ENCODE peak calls at places on chromosomes 6 and 20, in eight cellular contexts. F, A, Q, J, C, T, X and R are unnamed samples.

GRCh38 chr6:33642897-33643296 is 21.8 kb downstream of the ITPR3 start:
- DNase-seq in Q (no peak), F (no peak), C (no peak), T (no peak), A (no peak), X (no peak), J (no peak), R (no peak)

GRCh38 chr20:15205719-15206118 is 868.3 kb upstream of the FLRT3 start:
- DNase-seq in J (no peak), C (no peak), T (no peak), Q (no peak), F (no peak), A (no peak), X (no peak), R (no peak)

GRCh38 chr6:169774347-169774746 is 22.9 kb downstream of the ERMARD start:
- DNase-seq in C (no peak), A (no peak), X (no peak), F (no peak), Q (no peak), J (no peak), T (no peak), R (no peak)

GRCh38 chr6:13400772-13401171 is 72.4 kb upstream of the TBC1D7 start:
- DNase-seq in T (no peak), A (no peak), X (no peak), C (no peak), F (no peak), Q (no peak), J (no peak), R (no peak)

GRCh38 chr6:158605266-158605878 is 39.2 kb downstream of the DYNLT1 start:
- DNase-seq in Q (peak), C (no peak), J (peak), A (peak), F (peak), X (peak), T (peak), R (no peak)

GRCh38 chr6:157585274-157586087 is 204.5 kb downstream of the ZDHHC14 start:
- DNase-seq in C (no peak), F (no peak), J (no peak), Q (no peak), A (no peak), T (no peak), X (no peak), R (no peak)

GRCh38 chr6:18154507-18155272 is at the start of gene TPMT:
- DNase-seq in F (peak), J (no peak), X (peak), C (no peak), T (peak), A (no peak), Q (no peak), R (no peak)

GRCh38 chr20:33178726-33179125 is 10.8 kb downstream of the BPIFA2 start:
- DNase-seq in Q (no peak), T (no peak), A (no peak), J (no peak), F (no peak), C (peak), X (no peak), R (no peak)

GRCh38 chr20:62900692-62901584 is 25.4 kb downstream of the DIDO1 start:
- DNase-seq in C (peak), F (no peak), A (no peak), X (no peak), Q (no peak), T (no peak), J (no peak), R (no peak)

GRCh38 chr6:32267035-32267434 is 43.2 kb upstream of the NOTCH4 start:
- DNase-seq in C (no peak), F (no peak), Q (no peak), T (no peak), J (no peak), A (no peak), X (no peak), R (no peak)

GRCh38 chr6:131923356-131923755 is 27.8 kb downstream of the CCN2 start:
- DNase-seq in C (no peak), X (no peak), J (peak), T (no peak), Q (peak), A (peak), F (no peak), R (no peak)

GRCh38 chr20:57051096-57051495 is 215.3 kb downstream of the BMP7 start:
- DNase-seq in F (no peak), Q (no peak), X (no peak), J (no peak), C (no peak), A (no peak), T (no peak), R (no peak)

GRCh38 chr20:57049298-57049697 is 217.1 kb downstream of the BMP7 start:
- DNase-seq in A (no peak), X (no peak), J (no peak), F (no peak), C (no peak), T (no peak), Q (no peak), R (no peak)

GRCh38 chr20:57043669-57044268 is 222.7 kb downstream of the BMP7 start:
- DNase-seq in T (no peak), Q (no peak), F (no peak), A (no peak), X (no peak), C (no peak), J (no peak), R (no peak)

GRCh38 chr20:57047281-57048026 is 219.0 kb downstream of the BMP7 start:
- DNase-seq in C (peak), F (peak), Q (no peak), J (no peak), A (no peak), T (no peak), X (no peak), R (no peak)

DNA sequence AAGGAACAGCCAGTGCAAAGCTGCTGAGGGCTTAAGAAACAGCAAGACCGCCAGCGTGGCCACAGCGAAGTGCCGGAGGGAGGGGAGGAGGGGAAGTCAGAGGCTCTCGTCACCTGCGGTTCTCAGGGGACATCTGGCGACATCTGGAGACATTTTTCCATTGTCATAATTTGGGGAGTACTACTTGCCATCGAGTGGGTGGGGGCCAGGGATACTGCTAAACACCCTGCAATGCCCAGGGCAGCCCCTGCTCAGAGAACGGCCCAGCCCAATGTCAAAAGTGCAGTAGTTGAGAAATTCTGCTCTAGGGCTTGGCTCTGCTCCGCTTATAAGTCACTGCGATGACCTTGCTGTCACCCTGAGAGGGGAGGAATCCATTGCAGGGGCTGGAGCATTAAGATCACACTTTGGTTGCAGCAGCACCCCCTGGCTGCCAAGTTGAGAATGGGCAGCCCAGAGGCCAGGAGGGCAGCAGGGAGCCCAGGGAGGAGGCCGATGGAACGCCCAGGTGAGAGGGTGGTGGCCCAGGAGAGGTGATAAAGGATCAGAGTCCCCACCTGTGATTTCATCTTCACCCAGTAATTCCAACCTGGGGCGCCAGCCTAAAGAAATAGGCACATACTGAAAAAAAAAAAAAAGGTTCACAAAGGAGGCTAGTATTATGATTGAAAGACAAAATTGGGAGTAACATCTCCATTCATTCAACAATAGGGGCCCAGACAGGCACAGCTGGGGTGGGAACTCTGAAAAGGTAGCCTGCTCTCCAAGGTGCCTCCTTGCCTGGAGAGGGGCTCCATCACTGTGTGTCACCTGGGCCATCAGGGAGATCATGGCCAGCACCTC is 218.2 kb downstream of the BMP7 start:
- DNase-seq in A (peak), T (no peak), F (peak), J (no peak), Q (no peak), X (no peak), C (peak), R (no peak)
- TF ChIP-seq CTCF in A (peak), T (peak), F (peak), J (peak), Q (no peak), X (peak), C (peak), R (peak)

GRCh38 chr6:84748331-84748730 is 16.1 kb downstream of the TBX18 start:
- DNase-seq in Q (no peak), X (no peak), F (no peak), T (no peak), J (no peak), A (no peak), C (no peak), R (no peak)

GRCh38 chr6:84753173-84753572 is 11.2 kb downstream of the TBX18 start:
- DNase-seq in T (no peak), F (no peak), A (no peak), Q (no peak), X (no peak), C (no peak), J (no peak), R (no peak)

GRCh38 chr6:84749181-84749580 is 15.2 kb downstream of the TBX18 start:
- DNase-seq in C (no peak), X (no peak), F (no peak), T (no peak), J (no peak), A (no peak), Q (no peak), R (no peak)

GRCh38 chr6:84756466-84756865 is 7.9 kb downstream of the TBX18 start:
- DNase-seq in J (no peak), C (no peak), F (no peak), A (no peak), X (no peak), Q (no peak), T (no peak), R (no peak)

GRCh38 chr6:84752118-84752850 is 12.1 kb downstream of the TBX18 start:
- DNase-seq in Q (no peak), T (no peak), F (no peak), A (no peak), C (no peak), J (no peak), X (no peak), R (no peak)
- TF ChIP-seq CTCF in Q (no peak), T (no peak), F (no peak), A (peak), C (no peak), J (no peak), X (no peak), R (peak)

DNA sequence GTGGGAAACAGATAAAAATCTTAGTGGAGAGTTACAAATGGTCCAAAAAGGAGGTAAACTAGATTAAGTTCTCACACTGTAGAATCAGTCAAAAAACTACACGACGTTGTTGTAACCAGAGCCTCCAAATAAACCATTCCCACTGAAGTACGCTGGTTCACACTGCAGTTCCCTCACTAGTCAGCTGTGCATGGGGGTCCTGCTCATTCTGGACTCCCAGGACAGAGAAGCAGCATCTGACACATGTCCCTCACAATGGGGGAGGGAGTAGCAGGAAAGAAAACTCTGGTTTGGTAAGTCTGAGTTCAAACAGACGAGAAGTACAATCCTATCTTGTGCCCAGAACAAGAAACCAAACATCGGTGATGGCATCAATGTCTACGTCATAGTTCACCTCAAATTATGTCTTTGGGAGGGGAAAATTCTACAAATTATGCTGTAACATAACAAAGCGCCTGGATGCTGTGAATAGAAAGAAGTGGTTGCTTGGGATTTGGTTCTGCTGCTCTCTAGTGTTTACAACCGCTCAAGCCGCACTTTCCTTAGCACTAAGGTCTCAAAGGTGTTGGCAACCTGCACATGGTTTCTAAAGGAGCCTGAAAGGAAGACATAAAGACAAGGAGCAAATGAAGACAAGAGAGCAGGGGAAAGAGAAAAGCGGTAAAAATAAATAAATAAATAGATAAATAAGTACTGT is 208.0 kb downstream of the GMDS start:
- DNase-seq in J (no peak), A (peak), F (no peak), X (no peak), C (no peak), Q (no peak), T (no peak), R (no peak)
- TF ChIP-seq CTCF in J (no peak), A (peak), F (no peak), X (peak), C (no peak), Q (no peak), T (no peak), R (peak)

GRCh38 chr20:51729771-51730170 is 38.4 kb downstream of the ATP9A start:
- DNase-seq in J (no peak), Q (no peak), A (no peak), X (no peak), T (no peak), C (no peak), F (no peak), R (no peak)
- TF ChIP-seq CTCF in J (no peak), Q (no peak), A (no peak), X (no peak), T (no peak), C (no peak), F (no peak), R (no peak)

DNA sequence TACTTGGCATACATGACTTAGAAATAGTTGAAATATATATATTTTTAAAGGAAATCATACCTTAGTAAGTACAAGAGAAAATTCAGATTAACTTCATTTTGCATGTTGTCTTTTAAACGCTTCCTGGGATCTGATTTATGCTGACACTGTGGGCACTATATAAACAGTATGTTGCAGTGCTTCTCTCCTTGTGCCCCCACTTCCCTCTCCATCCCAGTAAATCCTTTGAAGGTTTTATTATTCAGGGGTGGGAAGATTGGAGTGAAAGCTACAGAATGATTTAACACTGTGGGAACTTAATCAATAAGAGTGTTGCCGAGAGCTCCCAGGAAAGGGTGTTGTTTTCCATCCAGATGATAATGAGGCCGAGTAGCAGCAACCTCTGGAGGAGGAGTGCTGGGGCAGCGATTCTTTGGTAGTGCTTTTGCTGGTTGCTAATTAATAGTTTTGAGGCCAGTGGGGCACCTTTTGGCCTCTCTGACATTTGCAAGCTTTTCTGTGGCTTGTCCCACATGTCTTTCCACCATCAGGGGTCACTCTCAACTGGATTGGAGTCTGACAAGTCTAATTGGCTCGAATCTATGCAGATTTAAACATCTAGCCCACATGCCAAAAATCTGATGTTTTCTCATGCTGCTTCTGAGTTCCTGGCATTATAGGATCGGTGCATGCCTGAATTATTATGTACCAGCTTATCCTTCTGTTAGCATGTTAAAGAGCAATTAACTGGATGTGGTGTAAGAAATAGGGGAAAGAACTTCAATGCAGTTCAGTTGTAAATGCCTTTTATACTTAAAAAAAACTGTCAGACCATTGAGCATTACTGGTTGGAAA is 183.1 kb upstream of the MMS22L start:
- DNase-seq in F (no peak), C (no peak), Q (no peak), X (no peak), J (no peak), T (no peak), A (no peak), R (no peak)
- TF ChIP-seq CTCF in F (no peak), C (no peak), Q (no peak), X (peak), J (no peak), T (no peak), A (no peak), R (no peak)

GRCh38 chr6:142051404-142051803 is 81.3 kb upstream of the GJE1 start:
- DNase-seq in T (no peak), Q (no peak), X (no peak), A (no peak), F (no peak), J (no peak), C (no peak), R (no peak)

GRCh38 chr6:142048593-142048980 is 84.1 kb upstream of the GJE1 start:
- DNase-seq in J (no peak), A (no peak), X (no peak), T (no peak), F (no peak), Q (no peak), C (no peak), R (no peak)

GRCh38 chr6:142047934-142048592 is 84.7 kb upstream of the GJE1 start:
- DNase-seq in X (no peak), T (no peak), C (no peak), A (no peak), Q (no peak), J (no peak), F (no peak), R (no peak)

GRCh38 chr6:142045380-142046270 is 87.1 kb upstream of the GJE1 start:
- DNase-seq in J (no peak), A (peak), X (no peak), C (no peak), T (no peak), Q (no peak), F (no peak), R (no peak)
- TF ChIP-seq CTCF in J (no peak), A (peak), X (peak), C (no peak), T (no peak), Q (no peak), F (no peak), R (peak)

GRCh38 chr6:43578748-43579147 is 2.8 kb downstream of the POLH start:
- DNase-seq in J (no peak), F (no peak), X (no peak), C (no peak), A (no peak), Q (no peak), T (no peak), R (no peak)

GRCh38 chr6:43579171-43579570 is 3.2 kb downstream of the POLH start:
- DNase-seq in Q (no peak), C (no peak), T (no peak), F (no peak), J (no peak), X (no peak), A (peak), R (no peak)

GRCh38 chr6:43575105-43575771 is 600 bp downstream of the XPO5 start:
- DNase-seq in X (no peak), C (no peak), J (no peak), T (no peak), A (no peak), F (peak), Q (no peak), R (peak)

GRCh38 chr6:43572015-43572414 is 3.8 kb downstream of the XPO5 start:
- DNase-seq in A (no peak), J (no peak), X (no peak), Q (no peak), C (no peak), F (no peak), T (no peak), R (no peak)

DNA sequence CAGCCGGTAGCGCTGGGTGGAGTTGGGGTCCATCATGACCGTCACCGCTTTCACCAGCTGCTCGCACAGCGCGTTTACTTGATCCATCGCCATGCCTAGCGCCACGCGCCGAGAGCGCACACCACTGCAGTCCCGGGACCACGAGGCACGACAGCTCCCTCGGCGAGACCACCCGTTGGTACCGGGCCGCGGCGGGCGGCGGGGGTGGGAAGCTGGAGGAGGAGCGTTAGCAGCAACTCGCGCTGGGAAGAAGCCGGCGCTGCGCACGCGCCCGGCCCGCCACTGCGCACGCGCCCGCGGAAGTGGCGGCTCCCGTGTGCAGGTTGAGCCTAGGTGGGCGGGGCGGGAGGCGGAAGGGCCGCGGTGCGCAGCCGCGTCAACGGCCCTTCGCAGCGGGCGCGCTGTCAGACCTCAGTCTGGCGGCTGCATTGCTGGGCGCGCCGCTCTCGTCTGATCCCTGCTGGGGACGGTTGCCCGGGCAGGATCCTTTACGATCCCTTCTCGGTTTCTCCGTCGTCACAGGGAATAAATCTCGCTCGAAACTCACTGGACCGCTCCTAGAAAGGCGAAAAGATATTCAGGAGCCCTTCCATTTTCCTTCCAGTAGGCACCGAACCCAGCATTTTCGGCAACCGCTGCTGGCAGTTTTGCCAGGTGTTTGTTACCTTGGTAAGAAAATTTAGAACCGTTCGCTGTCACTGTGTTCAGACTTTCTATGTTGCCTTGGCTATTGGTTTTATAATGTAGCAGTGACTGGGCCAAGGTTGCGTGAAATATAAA is at the start of the genes POLH and XPO5:
- DNase-seq in X (peak), J (peak), C (peak), Q (peak), F (peak), T (no peak), A (peak), R (peak)
- TF ChIP-seq CTCF in X (no peak), J (peak), C (no peak), Q (no peak), F (no peak), T (no peak), A (peak), R (peak)

GRCh38 chr20:53678315-53678989 is 84.8 kb upstream of the ZNF217 start:
- DNase-seq in X (no peak), C (no peak), J (no peak), F (no peak), Q (no peak), A (no peak), T (no peak), R (no peak)
- TF ChIP-seq CTCF in X (no peak), C (no peak), J (no peak), F (no peak), Q (no peak), A (peak), T (no peak), R (peak)

GRCh38 chr6:151652338-151652737 is 155.1 kb upstream of the ESR1 start:
- DNase-seq in F (no peak), C (no peak), T (no peak), A (no peak), Q (no peak), J (no peak), X (no peak), R (no peak)

GRCh38 chr6:151651639-151652038 is 155.8 kb upstream of the ESR1 start:
- DNase-seq in Q (no peak), F (no peak), J (no peak), T (no peak), X (no peak), A (no peak), C (no peak), R (no peak)

GRCh38 chr6:151649835-151650234 is 156.0 kb downstream of the CCDC170 start:
- DNase-seq in J (no peak), A (no peak), C (no peak), X (no peak), F (no peak), Q (no peak), T (no peak), R (no peak)

GRCh38 chr6:151647871-151648639 is 154.2 kb downstream of the CCDC170 start:
- DNase-seq in A (no peak), F (no peak), Q (no peak), J (no peak), X (no peak), C (no peak), T (no peak), R (no peak)
- TF ChIP-seq CTCF in A (peak), F (no peak), Q (no peak), J (no peak), X (no peak), C (no peak), T (no peak), R (peak)